ENCODE peak calls at places on chromosome 20, in seven cellular contexts. One of them, this sample, is unnamed.

GRCh38 chr20:38127920-38128528 is 37.0 kb downstream of the TGM2 start:
- DNase-seq in pancreas: no peak
- DNase-seq in heart left ventricle: no peak
- DNase-seq in left lung: no peak
- DNase-seq in right atrium auricular region: no peak
- DNase-seq in stomach: no peak
- DNase-seq in foreskin keratinocyte: no peak
- DNase-seq in this sample: no peak

GRCh38 chr20:57596998-57597939 is 23.0 kb downstream of the ZBP1 start:
- DNase-seq in stomach: peak; percentile 77
- DNase-seq in left lung: peak; percentile 62
- DNase-seq in right atrium auricular region: no peak
- DNase-seq in heart left ventricle: peak; percentile 66
- DNase-seq in pancreas: peak; percentile 75
- DNase-seq in foreskin keratinocyte: no peak
- DNase-seq in this sample: peak; percentile 89

GRCh38 chr20:57088436-57088835 is 178.0 kb downstream of the BMP7 start:
- DNase-seq in right atrium auricular region: no peak
- DNase-seq in heart left ventricle: no peak
- DNase-seq in left lung: no peak
- DNase-seq in pancreas: no peak
- DNase-seq in foreskin keratinocyte: no peak
- DNase-seq in stomach: no peak
- DNase-seq in this sample: no peak

GRCh38 chr20:8601542-8601912 is 467.4 kb upstream of the PLCB4 start:
- DNase-seq in foreskin keratinocyte: no peak
- DNase-seq in pancreas: no peak
- DNase-seq in stomach: no peak
- DNase-seq in right atrium auricular region: no peak
- DNase-seq in left lung: no peak
- DNase-seq in heart left ventricle: no peak
- DNase-seq in this sample: peak; percentile 16

GRCh38 chr20:63053430-63054102 is 46.8 kb upstream of the BHLHE23 start:
- DNase-seq in left lung: peak; percentile 7
- DNase-seq in stomach: no peak
- DNase-seq in right atrium auricular region: no peak
- DNase-seq in pancreas: no peak
- DNase-seq in foreskin keratinocyte: no peak
- DNase-seq in heart left ventricle: no peak
- DNase-seq in this sample: no peak

GRCh38 chr20:63566395-63567131 is 7.5 kb downstream of the HELZ2 start:
- DNase-seq in heart left ventricle: no peak
- DNase-seq in right atrium auricular region: no peak
- DNase-seq in pancreas: no peak
- DNase-seq in foreskin keratinocyte: no peak
- DNase-seq in stomach: no peak
- DNase-seq in left lung: no peak
- DNase-seq in this sample: no peak

GRCh38 chr20:54995553-54995952 is 520.2 kb downstream of the DOK5 start:
- DNase-seq in pancreas: no peak
- DNase-seq in right atrium auricular region: no peak
- DNase-seq in stomach: no peak
- DNase-seq in heart left ventricle: no peak
- DNase-seq in left lung: no peak
- DNase-seq in foreskin keratinocyte: no peak
- DNase-seq in this sample: peak; percentile 21

GRCh38 chr20:63205896-63206295 is 10.0 kb downstream of the YTHDF1 start:
- DNase-seq in stomach: no peak
- DNase-seq in pancreas: no peak
- DNase-seq in left lung: no peak
- DNase-seq in right atrium auricular region: no peak
- DNase-seq in heart left ventricle: no peak
- DNase-seq in foreskin keratinocyte: no peak
- DNase-seq in this sample: no peak

GRCh38 chr20:59322101-59322500 is 21.7 kb downstream of the EDN3 start:
- DNase-seq in stomach: no peak
- DNase-seq in pancreas: no peak
- DNase-seq in foreskin keratinocyte: no peak
- DNase-seq in heart left ventricle: no peak
- DNase-seq in right atrium auricular region: no peak
- DNase-seq in left lung: no peak
- DNase-seq in this sample: no peak

GRCh38 chr20:4875578-4876067 is 125.7 kb downstream of the SLC23A2 start:
- DNase-seq in pancreas: no peak
- DNase-seq in heart left ventricle: no peak
- DNase-seq in right atrium auricular region: no peak
- DNase-seq in stomach: no peak
- DNase-seq in left lung: no peak
- DNase-seq in foreskin keratinocyte: no peak
- DNase-seq in this sample: no peak

GRCh38 chr20:45545754-45546453 is 1.3 kb downstream of the EPPIN start:
- DNase-seq in heart left ventricle: no peak
- DNase-seq in foreskin keratinocyte: no peak
- DNase-seq in left lung: no peak
- DNase-seq in right atrium auricular region: no peak
- DNase-seq in pancreas: no peak
- DNase-seq in stomach: no peak
- DNase-seq in this sample: peak; percentile 77

GRCh38 chr20:39986231-39986904 is 702.7 kb downstream of the MAFB start:
- DNase-seq in left lung: peak; percentile 39
- DNase-seq in stomach: no peak
- DNase-seq in heart left ventricle: peak; percentile 49
- DNase-seq in pancreas: no peak
- DNase-seq in foreskin keratinocyte: peak; percentile 33
- DNase-seq in right atrium auricular region: peak; percentile 85
- DNase-seq in this sample: no peak

GRCh38 chr20:63835031-63835858 is 4.2 kb upstream of the ZBTB46 start:
- DNase-seq in pancreas: peak; percentile 92
- DNase-seq in foreskin keratinocyte: peak; percentile 32
- DNase-seq in heart left ventricle: peak; percentile 92
- DNase-seq in stomach: peak; percentile 87
- DNase-seq in left lung: peak; percentile 92
- DNase-seq in right atrium auricular region: peak; percentile 96
- DNase-seq in this sample: peak; percentile 99

GRCh38 chr20:45835230-45836224 is 1.9 kb downstream of the SNX21 start:
- DNase-seq in heart left ventricle: no peak
- DNase-seq in right atrium auricular region: peak; percentile 88
- DNase-seq in pancreas: no peak
- DNase-seq in left lung: no peak
- DNase-seq in stomach: no peak
- DNase-seq in foreskin keratinocyte: no peak
- DNase-seq in this sample: peak; percentile 74

GRCh38 chr20:58466729-58467571 is 48.2 kb downstream of the APCDD1L start:
- DNase-seq in heart left ventricle: no peak
- DNase-seq in foreskin keratinocyte: no peak
- DNase-seq in stomach: no peak
- DNase-seq in right atrium auricular region: peak; percentile 4
- DNase-seq in pancreas: no peak
- DNase-seq in left lung: no peak
- DNase-seq in this sample: no peak

GRCh38 chr20:4444404-4444803 is 277.3 kb upstream of the PRND start:
- DNase-seq in stomach: no peak
- DNase-seq in foreskin keratinocyte: peak; percentile 90
- DNase-seq in pancreas: no peak
- DNase-seq in right atrium auricular region: no peak
- DNase-seq in left lung: no peak
- DNase-seq in heart left ventricle: no peak
- DNase-seq in this sample: peak; percentile 82

GRCh38 chr20:57435498-57436222 is 44.5 kb downstream of the RBM38 start:
- DNase-seq in right atrium auricular region: no peak
- DNase-seq in heart left ventricle: peak; percentile 61
- DNase-seq in foreskin keratinocyte: peak; percentile 70
- DNase-seq in pancreas: peak; percentile 90
- DNase-seq in stomach: peak; percentile 82
- DNase-seq in left lung: peak; percentile 78
- DNase-seq in this sample: peak; percentile 85

GRCh38 chr20:20593447-20594170 is 118.8 kb downstream of the RALGAPA2 start:
- DNase-seq in heart left ventricle: no peak
- DNase-seq in pancreas: no peak
- DNase-seq in left lung: peak; percentile 33
- DNase-seq in foreskin keratinocyte: peak; percentile 2
- DNase-seq in stomach: no peak
- DNase-seq in right atrium auricular region: no peak
- DNase-seq in this sample: peak; percentile 46

GRCh38 chr20:4788314-4788713 is 66.6 kb downstream of the PRND start:
- DNase-seq in heart left ventricle: no peak
- DNase-seq in right atrium auricular region: no peak
- DNase-seq in pancreas: no peak
- DNase-seq in left lung: no peak
- DNase-seq in stomach: no peak
- DNase-seq in foreskin keratinocyte: no peak
- DNase-seq in this sample: no peak

GRCh38 chr20:57361517-57361916 is 10.5 kb downstream of the RAE1 start:
- DNase-seq in stomach: no peak
- DNase-seq in pancreas: no peak
- DNase-seq in foreskin keratinocyte: peak; percentile 63
- DNase-seq in left lung: no peak
- DNase-seq in heart left ventricle: no peak
- DNase-seq in right atrium auricular region: no peak
- DNase-seq in this sample: peak; percentile 97

GRCh38 chr20:41259309-41259708 is 58.2 kb downstream of the ZHX3 start:
- DNase-seq in heart left ventricle: no peak
- DNase-seq in stomach: no peak
- DNase-seq in right atrium auricular region: no peak
- DNase-seq in foreskin keratinocyte: no peak
- DNase-seq in pancreas: no peak
- DNase-seq in left lung: no peak
- DNase-seq in this sample: no peak

GRCh38 chr20:11766961-11767360 is 150.7 kb upstream of the BTBD3 start:
- DNase-seq in pancreas: no peak
- DNase-seq in right atrium auricular region: no peak
- DNase-seq in heart left ventricle: no peak
- DNase-seq in foreskin keratinocyte: no peak
- DNase-seq in stomach: no peak
- DNase-seq in left lung: no peak
- DNase-seq in this sample: no peak

GRCh38 chr20:33653218-33653899 is 8.8 kb upstream of the C20orf144 start:
- DNase-seq in pancreas: no peak
- DNase-seq in left lung: no peak
- DNase-seq in heart left ventricle: no peak
- DNase-seq in foreskin keratinocyte: no peak
- DNase-seq in stomach: peak; percentile 71
- DNase-seq in right atrium auricular region: peak; percentile 82
- DNase-seq in this sample: peak; percentile 85

GRCh38 chr20:10489853-10490627 is 54.9 kb downstream of the SLX4IP start:
- DNase-seq in pancreas: no peak
- DNase-seq in stomach: no peak
- DNase-seq in heart left ventricle: no peak
- DNase-seq in right atrium auricular region: no peak
- DNase-seq in left lung: no peak
- DNase-seq in foreskin keratinocyte: no peak
- DNase-seq in this sample: no peak
- H3K27ac ChIP-seq in pancreas: no peak overlapping the region
- H3K27ac ChIP-seq in stomach: no peak overlapping the region
- H3K27ac ChIP-seq in heart left ventricle: no peak overlapping the region
- H3K27ac ChIP-seq in right atrium auricular region: no peak overlapping the region
- H3K27ac ChIP-seq in left lung: peak overlapping the region; percentile 66
- H3K27ac ChIP-seq in foreskin keratinocyte: no peak overlapping the region
- H3K27ac ChIP-seq in this sample: no peak overlapping the region

DNA sequence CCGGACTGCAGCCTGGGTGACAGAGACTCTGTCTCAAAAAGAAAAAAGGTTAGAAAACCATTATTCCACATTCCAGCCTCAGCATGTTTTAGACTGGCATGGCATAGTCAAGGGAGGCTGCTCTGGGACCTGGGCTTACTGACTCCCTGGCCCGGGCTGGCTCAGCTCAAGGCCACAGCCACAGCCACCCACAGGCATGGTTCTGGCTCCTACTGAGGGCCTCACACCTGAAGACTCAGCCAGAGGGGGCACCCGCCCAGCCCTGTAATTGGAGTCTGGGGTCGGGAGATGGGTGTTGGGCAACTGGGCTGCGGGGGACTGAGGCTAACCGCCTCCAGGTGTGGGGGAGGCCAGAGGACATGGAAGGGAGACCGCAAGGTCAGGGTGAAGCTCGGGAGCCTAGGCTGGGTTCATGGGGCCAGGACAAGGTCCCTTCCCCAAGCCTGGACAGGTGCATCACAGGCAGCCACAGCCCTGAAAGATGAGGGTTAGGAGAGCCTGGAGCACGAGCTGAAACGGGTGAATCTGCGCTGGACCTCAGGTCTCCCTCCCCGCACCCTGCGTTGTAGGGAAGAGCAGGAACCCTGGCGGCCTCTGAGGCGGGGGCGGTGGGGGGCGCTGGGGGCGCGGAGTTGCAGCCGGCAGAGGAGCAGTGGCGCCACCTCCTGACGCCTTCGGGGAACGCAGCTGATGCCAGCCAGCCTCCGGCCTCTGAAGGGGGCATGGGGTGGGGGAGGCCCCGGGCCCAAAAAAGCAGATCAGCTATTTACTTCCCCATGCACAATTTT is 67.7 kb upstream of the SRSF6 start:
- DNase-seq in pancreas: no peak
- DNase-seq in foreskin keratinocyte: no peak
- DNase-seq in heart left ventricle: no peak
- DNase-seq in stomach: no peak
- DNase-seq in left lung: no peak
- DNase-seq in right atrium auricular region: no peak
- DNase-seq in this sample: no peak
- TF ChIP-seq CTCF in pancreas: no peak
- TF ChIP-seq CTCF in foreskin keratinocyte: peak; percentile 12
- TF ChIP-seq CTCF in heart left ventricle: peak; percentile 35
- TF ChIP-seq CTCF in stomach: no peak
- TF ChIP-seq CTCF in left lung: peak; percentile 33
- TF ChIP-seq CTCF in right atrium auricular region: no peak
- TF ChIP-seq CTCF in this sample: peak; percentile 44

DNA sequence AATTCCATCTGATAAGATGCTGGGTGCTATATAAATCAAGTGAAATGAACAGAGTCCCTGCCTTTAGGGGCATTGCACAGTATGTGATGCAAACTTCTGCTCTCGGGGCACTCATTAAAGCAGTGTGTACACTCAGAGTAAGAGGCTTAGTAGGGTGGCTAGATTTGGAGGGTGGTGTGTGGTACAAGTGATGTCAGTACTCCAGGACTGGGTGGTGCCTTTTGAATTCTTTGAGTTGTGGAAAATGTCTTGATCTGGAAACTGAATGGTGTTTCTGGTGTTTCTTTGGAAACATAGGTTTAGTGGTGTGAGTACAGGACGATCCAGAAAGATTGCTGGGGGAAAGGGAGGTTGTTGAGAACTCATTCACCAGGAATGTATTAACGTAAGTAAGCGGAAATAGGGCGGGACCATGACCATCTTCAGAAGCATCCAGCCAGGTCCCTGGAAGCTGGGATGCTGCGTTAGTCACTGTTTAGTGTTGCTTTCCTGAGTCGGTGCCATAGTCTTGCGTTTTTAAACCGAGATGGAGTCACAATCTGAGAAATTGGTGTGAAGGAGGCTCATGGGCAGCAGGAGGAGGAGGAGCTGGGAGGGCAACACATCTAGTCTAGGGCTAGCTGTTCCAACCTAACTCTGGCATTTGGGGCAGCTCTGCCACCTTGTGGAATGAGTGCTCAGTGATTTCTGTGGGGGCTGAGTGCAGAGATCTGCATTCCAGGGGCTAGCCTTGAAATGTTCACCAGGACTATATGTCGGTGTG is 70.3 kb downstream of the SCAND1 start:
- DNase-seq in stomach: peak; percentile 69
- DNase-seq in heart left ventricle: peak; percentile 71
- DNase-seq in left lung: peak; percentile 61
- DNase-seq in foreskin keratinocyte: peak; percentile 100
- DNase-seq in right atrium auricular region: peak; percentile 92
- DNase-seq in pancreas: peak; percentile 42
- DNase-seq in this sample: peak; percentile 99
- H3K27ac ChIP-seq in stomach: peak overlapping the region; percentile 86
- H3K27ac ChIP-seq in heart left ventricle: peak overlapping the region; percentile 52
- H3K27ac ChIP-seq in left lung: peak overlapping the region; percentile 14
- H3K27ac ChIP-seq in foreskin keratinocyte: peak overlapping the region; percentile 83
- H3K27ac ChIP-seq in right atrium auricular region: peak overlapping the region; percentile 73
- H3K27ac ChIP-seq in pancreas: no peak overlapping the region
- H3K27ac ChIP-seq in this sample: peak overlapping the region; percentile 99

GRCh38 chr20:35312348-35312747 is 20.1 kb upstream of the FAM83C start:
- DNase-seq in heart left ventricle: no peak
- DNase-seq in left lung: no peak
- DNase-seq in right atrium auricular region: no peak
- DNase-seq in stomach: no peak
- DNase-seq in foreskin keratinocyte: peak; percentile 87
- DNase-seq in pancreas: no peak
- DNase-seq in this sample: peak; percentile 88
- TF ChIP-seq CTCF in heart left ventricle: no peak
- TF ChIP-seq CTCF in left lung: no peak
- TF ChIP-seq CTCF in right atrium auricular region: no peak
- TF ChIP-seq CTCF in stomach: no peak
- TF ChIP-seq CTCF in foreskin keratinocyte: peak; percentile 45
- TF ChIP-seq CTCF in pancreas: no peak
- TF ChIP-seq CTCF in this sample: no peak

This sample was measured in RWPE1.